ENCODE peak calls at places on chromosomes 6 and 20, in four cellular contexts. E is IMR-90, S is HepG2, N is GM12878. T is an unnamed sample.

GRCh38 chr20:47336013-47336754 is 20.3 kb downstream of the ZMYND8 start:
- DNase-seq in E (peak), S (no peak), N (no peak), T (no peak)

GRCh38 chr6:106173480-106173879 is 87.3 kb downstream of the PRDM1 start:
- DNase-seq in E (no peak), S (no peak), N (no peak), T (no peak)

GRCh38 chr6:42017021-42017643 is 33.2 kb upstream of the TAF8 start:
- DNase-seq in E (peak), S (no peak), N (no peak), T (no peak)

GRCh38 chr6:6730831-6731230 is 142.3 kb downstream of the LY86 start:
- DNase-seq in E (peak), S (no peak), N (no peak), T (peak)

GRCh38 chr6:142945071-142945445 is at the start of gene HIVEP2:
- DNase-seq in E (peak), S (peak), N (no peak), T (peak)

GRCh38 chr20:9442858-9443257 is 71.5 kb upstream of the LAMP5 start:
- DNase-seq in E (peak), S (peak), N (peak), T (peak)

GRCh38 chr20:33914871-33915270 is 78.8 kb upstream of the RALY start:
- DNase-seq in E (peak), S (peak), N (no peak), T (peak)

GRCh38 chr20:41169791-41170351 is 32.5 kb downstream of the PLCG1 start:
- DNase-seq in E (peak), S (no peak), N (no peak), T (no peak)

GRCh38 chr6:8102122-8102958 is at the start of gene EEF1E1:
- DNase-seq in E (peak), S (peak), N (peak), T (peak)

GRCh38 chr6:99602519-99603420 is 3.9 kb upstream of the PRDM13 start:
- DNase-seq in E (no peak), S (no peak), N (no peak), T (no peak)

GRCh38 chr20:9119776-9120175 is 50.9 kb downstream of the PLCB4 start:
- DNase-seq in E (no peak), S (no peak), N (no peak), T (no peak)

GRCh38 chr6:156597130-156597529 is 180.0 kb upstream of the ARID1B start:
- DNase-seq in E (no peak), S (no peak), N (no peak), T (no peak)

GRCh38 chr6:35468980-35469710 is 944 bp downstream of the RPL10A start:
- DNase-seq in E (no peak), S (no peak), N (no peak), T (no peak)

DNA sequence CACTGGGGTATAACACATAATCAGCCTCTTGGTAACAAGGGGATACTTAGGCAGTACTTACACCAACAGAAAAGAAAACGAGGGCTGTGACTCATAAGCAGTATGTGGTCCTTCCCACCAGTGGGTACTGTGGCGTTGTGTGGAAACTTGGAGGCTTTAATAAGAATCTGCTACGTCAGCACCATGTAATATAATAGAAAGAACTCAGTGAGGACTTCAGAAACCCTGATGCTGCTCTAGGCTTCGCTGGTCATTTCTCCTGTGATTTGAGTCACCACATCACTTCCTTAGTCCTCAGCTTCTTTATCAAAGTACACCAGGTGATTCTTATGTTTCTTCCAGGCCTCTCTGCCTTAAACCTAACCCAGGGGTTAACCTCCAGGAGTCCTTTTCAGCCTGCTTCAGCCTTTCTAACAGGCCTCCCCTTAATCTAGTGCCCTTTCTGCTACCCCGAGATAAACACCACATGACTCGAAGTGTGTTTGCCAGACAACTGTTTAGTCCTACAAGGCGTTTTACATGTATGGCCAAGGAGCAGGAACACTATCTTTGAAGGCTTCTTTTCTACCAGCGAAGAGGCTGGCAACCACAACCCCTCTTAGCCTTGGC is 68.5 kb downstream of the FYN start:
- DNase-seq in E (peak), S (no peak), N (peak), T (no peak)
- TF ChIP-seq POLR2A in E (no peak), S (no peak), N (no peak), T (no peak)

DNA sequence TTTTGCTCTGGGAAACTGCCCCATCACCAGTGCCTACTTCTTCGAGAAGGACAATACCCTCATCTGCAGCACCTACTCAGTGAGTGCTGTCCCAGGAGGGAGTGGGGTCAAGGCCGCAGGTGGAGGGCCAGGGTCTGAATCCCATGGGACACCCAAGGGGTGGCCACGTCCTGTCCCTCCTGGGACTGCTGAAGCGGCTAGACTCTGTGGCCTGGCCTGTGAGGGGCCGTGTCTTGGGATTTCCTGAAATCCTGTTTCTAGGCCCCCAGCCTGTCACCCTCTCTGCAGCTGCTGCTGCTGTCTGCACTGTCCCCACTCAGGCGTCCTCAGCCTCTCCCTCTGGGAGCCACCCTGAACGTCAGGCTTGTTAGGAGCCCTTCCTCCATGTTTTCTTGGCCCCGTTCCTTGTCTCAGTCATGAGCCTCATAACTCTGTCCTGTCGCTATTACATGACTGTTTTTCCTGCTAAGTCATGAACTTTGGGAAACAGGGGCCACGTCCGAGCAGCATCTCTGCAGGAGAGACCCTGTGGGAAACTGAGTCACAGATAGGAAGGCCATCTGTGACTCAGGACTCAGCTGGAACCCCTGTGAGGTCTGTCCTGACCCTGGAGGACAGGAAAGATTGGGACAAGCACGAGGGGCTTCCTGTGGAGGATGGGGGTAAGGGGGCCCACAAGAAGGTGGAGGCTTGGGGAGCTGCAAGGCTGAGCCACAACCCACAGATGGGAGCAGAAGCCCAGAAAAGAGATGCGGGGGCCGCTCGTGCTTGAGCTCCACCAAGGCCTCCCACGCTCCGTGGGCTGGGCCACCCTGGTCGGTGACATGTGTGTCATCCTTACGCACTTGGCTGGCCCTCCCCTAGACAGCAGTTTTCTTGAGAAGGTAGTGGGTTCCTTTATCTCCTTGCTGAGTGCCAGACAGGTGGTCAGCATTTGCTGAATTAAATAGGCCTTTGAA is 49.9 kb downstream of the EFCAB8 start:
- DNase-seq in E (no peak), S (no peak), N (no peak), T (no peak)
- TF ChIP-seq BHLHE40 in E (no peak), S (no peak), N (no peak), T (no peak)

GRCh38 chr6:22024973-22025467 is 271.8 kb downstream of the PRL start:
- DNase-seq in E (no peak), S (no peak), N (peak), T (no peak)
- TF ChIP-seq POLR2A in E (no peak), S (no peak), N (no peak), T (no peak)

DNA sequence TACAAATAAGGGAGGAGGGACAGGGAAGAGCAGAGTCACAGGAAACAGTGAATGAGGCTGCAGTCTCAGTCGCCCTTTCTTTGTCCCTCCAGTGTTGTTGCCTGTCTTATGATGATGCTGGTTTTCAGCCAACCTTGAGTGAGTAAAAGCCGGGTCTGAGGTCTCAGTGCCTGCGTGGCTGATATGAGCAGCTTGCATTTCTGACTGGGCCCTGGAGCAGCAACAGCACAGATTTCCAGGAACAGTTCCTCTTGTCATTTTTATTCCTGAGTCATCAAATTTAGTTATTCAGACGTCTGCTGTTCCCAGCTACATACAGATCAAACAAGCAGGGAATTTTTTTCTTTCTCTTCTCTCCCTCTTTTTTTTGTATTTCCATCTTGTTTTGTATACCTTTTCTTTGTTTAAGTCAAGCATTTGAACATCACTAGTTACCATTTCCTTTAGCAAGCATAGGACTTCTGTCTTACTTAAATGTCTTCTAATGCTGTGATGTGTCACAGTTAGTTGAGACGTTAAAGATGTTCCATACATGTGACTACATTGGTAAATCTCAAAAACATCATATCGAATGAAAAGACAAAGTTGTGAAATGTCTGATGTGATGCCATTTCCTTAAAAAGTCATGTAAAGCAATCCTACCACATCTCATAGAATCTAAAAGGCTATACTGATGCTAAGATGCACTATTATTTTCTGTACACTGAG is 26.6 kb downstream of the SLC16A10 start:
- DNase-seq in E (peak), S (no peak), N (no peak), T (peak)
- TF ChIP-seq BHLHE40 in E (no peak), S (no peak), N (no peak), T (no peak)

DNA sequence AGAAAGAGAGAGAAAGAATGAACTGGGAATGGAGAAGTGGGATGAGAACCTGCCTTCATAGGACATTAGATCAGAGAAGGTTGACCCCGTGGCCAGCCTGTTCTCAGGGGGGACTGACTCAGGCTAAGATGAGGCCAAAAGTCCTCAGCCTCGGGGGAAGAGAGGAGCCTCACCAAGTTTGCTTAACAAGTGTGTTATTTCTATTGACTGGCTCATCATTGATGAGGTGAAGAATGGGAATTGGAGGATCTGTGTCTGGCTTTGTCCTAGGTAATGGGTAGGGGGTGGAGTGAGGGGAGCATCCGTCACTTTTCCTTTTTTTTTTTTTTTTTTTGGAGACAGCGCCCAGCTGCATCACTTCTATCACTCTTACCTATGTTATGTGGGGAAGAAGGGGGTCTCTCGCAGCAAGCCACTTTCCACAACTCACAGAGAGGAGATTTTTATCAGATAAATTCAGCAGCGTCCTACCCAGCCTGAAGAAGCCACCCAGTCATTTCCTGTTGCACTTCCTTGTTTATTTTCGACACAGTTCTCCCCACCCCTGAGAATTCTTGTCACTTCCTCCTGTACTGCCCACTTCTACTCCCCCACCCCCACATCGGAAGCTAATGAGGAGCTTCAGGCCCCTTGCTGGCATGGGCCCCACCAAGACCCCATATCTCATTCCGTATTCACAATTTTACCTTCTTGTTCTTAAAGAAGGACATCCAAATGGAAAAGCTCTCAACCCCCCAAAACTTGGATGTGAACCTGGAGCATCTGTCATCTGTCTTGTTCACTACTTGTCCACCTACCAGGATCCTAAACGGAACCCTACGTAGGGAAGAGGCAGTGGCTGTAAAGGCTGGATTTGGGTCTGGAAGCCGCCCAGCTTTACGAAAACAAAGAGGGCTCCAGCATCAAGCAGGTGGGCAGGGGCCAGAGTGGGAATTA is 2.8 kb upstream of the RNASET2 start:
- DNase-seq in E (no peak), S (peak), N (no peak), T (no peak)
- TF ChIP-seq POLR2A in E (no peak), S (no peak), N (no peak), T (no peak)

GRCh38 chr6:38107073-38107472 is 287.5 kb downstream of the ZFAND3 start:
- DNase-seq in E (no peak), S (no peak), N (no peak), T (no peak)
- TF ChIP-seq BHLHE40 in E (no peak), S (no peak), N (no peak), T (no peak)

DNA sequence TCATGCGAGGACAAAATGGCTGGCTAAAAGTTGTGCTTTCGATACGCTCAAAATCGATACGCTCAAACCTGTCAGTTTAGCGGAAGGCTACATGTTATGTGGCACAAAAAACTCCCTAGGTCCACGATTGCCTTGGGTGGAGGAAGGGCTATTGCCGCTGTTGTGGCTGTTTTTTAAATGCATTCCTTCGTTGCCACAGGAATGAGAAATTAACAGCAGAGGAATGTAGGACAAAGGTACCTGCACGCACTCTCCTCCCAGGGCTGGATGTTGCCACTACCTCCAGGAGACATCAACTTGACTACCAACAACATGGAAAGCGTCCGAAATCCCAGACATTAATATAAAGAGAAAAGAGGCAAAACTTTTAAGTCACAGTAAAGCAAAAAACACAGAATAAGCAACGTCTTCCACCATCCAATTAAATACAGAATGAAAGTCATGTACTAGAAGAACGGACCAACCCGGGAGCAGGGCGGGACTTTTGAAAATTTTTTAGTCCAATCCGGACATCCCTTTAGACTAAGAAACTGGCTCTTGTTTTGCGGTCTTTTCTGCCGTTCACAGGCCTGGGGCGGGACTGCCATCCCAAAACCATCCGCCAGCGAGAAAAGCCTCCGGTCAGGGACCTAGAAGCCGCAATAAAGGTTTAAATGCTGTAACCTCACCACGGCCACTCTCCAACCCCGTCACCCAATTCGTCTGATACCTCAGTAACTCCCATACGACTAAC is 32.1 kb upstream of the HFE start:
- DNase-seq in E (peak), S (peak), N (peak), T (peak)
- TF ChIP-seq POLR2A in E (peak), S (peak), N (peak), T (peak)

DNA sequence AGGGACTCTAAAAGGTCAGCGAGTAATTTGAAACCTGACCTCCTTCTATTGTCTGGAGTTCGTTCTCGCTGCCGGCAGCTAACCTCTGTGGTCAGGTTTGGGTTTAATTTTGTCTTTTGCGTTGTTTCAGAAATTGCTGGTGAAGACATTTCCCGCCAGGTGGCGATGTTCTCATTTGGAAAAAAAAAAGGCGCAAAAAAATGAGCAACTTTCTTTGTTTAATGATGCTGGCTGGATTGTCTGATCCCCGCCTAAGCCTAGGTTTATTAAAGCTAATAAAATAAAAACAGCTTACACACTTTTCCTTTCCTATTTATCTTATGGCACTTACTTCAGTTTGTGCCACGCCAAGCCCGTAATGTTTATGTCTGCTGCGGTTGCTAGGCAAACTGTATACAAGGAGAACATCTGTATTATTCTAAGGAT is 205.5 kb downstream of the DOK5 start:
- DNase-seq in E (peak), S (peak), N (no peak), T (no peak)
- TF ChIP-seq BHLHE40 in E (no peak), S (no peak), N (no peak), T (no peak)

GRCh38 chr20:6767536-6768227 is at the start of gene BMP2:
- DNase-seq in E (peak), S (no peak), N (no peak), T (peak)
- TF ChIP-seq POLR2A in E (no peak), S (no peak), N (no peak), T (no peak)

DNA sequence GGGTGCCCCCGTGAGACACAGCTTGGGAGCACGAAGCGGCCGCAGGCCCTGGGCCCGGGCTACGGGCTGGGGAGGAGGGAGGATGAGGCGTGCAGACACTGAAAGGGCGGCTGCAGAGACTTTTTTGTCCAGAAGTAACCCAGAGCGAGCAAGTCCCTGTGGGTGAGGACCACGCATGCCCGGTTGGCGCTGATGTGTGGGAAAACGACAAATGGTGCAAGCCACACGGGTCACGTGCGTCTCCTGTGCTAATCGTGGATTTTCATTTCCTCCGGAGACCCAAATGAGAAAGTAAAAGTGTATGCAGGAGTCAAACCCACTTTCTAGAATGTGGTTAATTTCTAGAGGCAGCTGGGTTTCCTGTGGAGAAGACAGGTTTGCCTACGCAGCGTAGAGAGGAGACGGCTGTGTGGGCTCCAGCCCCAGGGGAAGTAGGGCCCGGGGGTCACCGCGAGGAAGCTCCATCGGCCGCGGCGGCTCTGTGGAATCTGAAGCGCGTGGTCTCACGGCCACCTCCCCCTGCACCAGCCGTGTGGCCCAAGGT is 19.0 kb downstream of the DLL1 start:
- DNase-seq in E (no peak), S (no peak), N (peak), T (no peak)
- TF ChIP-seq BHLHE40 in E (no peak), S (no peak), N (peak), T (no peak)

T was measured in A549.